ENCODE peak calls at places on chromosomes 6 and 20, in eight cellular contexts. T, S, F, W, E, B, Z and N are unnamed samples. For H3K36me3, the result is how much of the 10 kb centered on the place peaks cover.

GRCh38 chr20:36791862-36792261 is 18.3 kb upstream of the DSN1 start:
- DNase-seq in T (no peak), S (no peak), F (no peak), W (no peak), E (no peak), B (no peak), Z (no peak), N (no peak)

GRCh38 chr6:126033696-126034095 is 47.4 kb downstream of the TRMT11 start:
- DNase-seq in T (peak), S (peak), F (no peak), W (peak), E (no peak), B (no peak), Z (peak), N (peak)

GRCh38 chr20:33796907-33797544 is 14.1 kb upstream of the CHMP4B start:
- DNase-seq in T (no peak), S (peak), F (no peak), W (no peak), E (no peak), B (no peak), Z (no peak), N (no peak)

GRCh38 chr6:68975064-68975463 is 340.0 kb downstream of the ADGRB3 start:
- DNase-seq in T (no peak), S (no peak), F (no peak), W (no peak), E (no peak), B (no peak), Z (peak), N (peak)

GRCh38 chr6:13814938-13815575 is 700 bp upstream of the MCUR1 start:
- DNase-seq in T (no peak), S (no peak), F (no peak), W (no peak), E (no peak), B (no peak), Z (no peak), N (no peak)

GRCh38 chr6:144104898-144105487 is 9.6 kb upstream of the SF3B5 start:
- DNase-seq in T (no peak), S (peak), F (no peak), W (peak), E (peak), B (no peak), Z (peak), N (peak)

GRCh38 chr6:2858678-2859324 is 17.1 kb upstream of the SERPINB1 start:
- DNase-seq in T (no peak), S (no peak), F (no peak), W (no peak), E (no peak), B (no peak), Z (no peak), N (no peak)

GRCh38 chr20:25279403-25279802 is 31.5 kb downstream of the PYGB start:
- DNase-seq in T (no peak), S (no peak), F (peak), W (no peak), E (no peak), B (no peak), Z (no peak), N (no peak)

GRCh38 chr6:139027620-139028182 is 844 bp upstream of the ABRACL start:
- DNase-seq in T (no peak), S (peak), F (no peak), W (peak), E (peak), B (no peak), Z (no peak), N (peak)

GRCh38 chr6:89495961-89496535 is 63.1 kb downstream of the ANKRD6 start:
- DNase-seq in T (no peak), S (no peak), F (no peak), W (no peak), E (no peak), B (no peak), Z (no peak), N (no peak)

GRCh38 chr6:159821111-159821510 is 21.0 kb downstream of the PNLDC1 start:
- DNase-seq in T (no peak), S (no peak), F (peak), W (no peak), E (no peak), B (no peak), Z (no peak), N (no peak)

GRCh38 chr6:44176130-44176934 is 17.7 kb downstream of the CAPN11 start:
- DNase-seq in T (no peak), S (no peak), F (no peak), W (no peak), E (peak), B (no peak), Z (no peak), N (no peak)

GRCh38 chr6:108557494-108558371 is 3.0 kb upstream of the FOXO3 start:
- DNase-seq in T (peak), S (peak), F (peak), W (peak), E (peak), B (peak), Z (peak), N (peak)

GRCh38 chr6:111377558-111378120 is 105.4 kb downstream of the REV3L start:
- DNase-seq in T (no peak), S (no peak), F (no peak), W (peak), E (no peak), B (no peak), Z (no peak), N (no peak)

GRCh38 chr20:24812356-24812755 is 136.7 kb upstream of the CST7 start:
- DNase-seq in T (no peak), S (no peak), F (peak), W (no peak), E (no peak), B (no peak), Z (no peak), N (no peak)

GRCh38 chr6:99026135-99026534 is 78.4 kb upstream of the FBXL4 start:
- DNase-seq in T (no peak), S (no peak), F (no peak), W (no peak), E (peak), B (no peak), Z (no peak), N (no peak)

GRCh38 chr6:161273752-161274487 is at the start of gene AGPAT4:
- DNase-seq in T (peak), S (peak), F (no peak), W (peak), E (peak), B (peak), Z (peak), N (peak)

GRCh38 chr6:30556006-30556713 is at the start of gene GNL1:
- DNase-seq in T (peak), S (peak), F (peak), W (peak), E (peak), B (peak), Z (peak), N (peak)

GRCh38 chr20:19254086-19254821 is 41.8 kb downstream of the SLC24A3 start:
- DNase-seq in T (peak), S (no peak), F (no peak), W (no peak), E (no peak), B (no peak), Z (no peak), N (no peak)

GRCh38 chr6:37488464-37488863 is 11.2 kb downstream of the CCDC167 start:
- DNase-seq in T (no peak), S (no peak), F (no peak), W (no peak), E (no peak), B (no peak), Z (no peak), N (no peak)

GRCh38 chr6:158057213-158057987 is 75.7 kb downstream of the SYNJ2 start:
- DNase-seq in T (peak), S (peak), F (no peak), W (peak), E (no peak), B (no peak), Z (no peak), N (no peak)

GRCh38 chr6:74607934-74608333 is 597.9 kb downstream of the COL12A1 start:
- DNase-seq in T (no peak), S (no peak), F (no peak), W (peak), E (no peak), B (no peak), Z (no peak), N (no peak)

GRCh38 chr6:139923964-139924475 is 549.6 kb upstream of the CITED2 start:
- DNase-seq in T (no peak), S (no peak), F (no peak), W (no peak), E (no peak), B (no peak), Z (no peak), N (no peak)

GRCh38 chr6:95723638-95724037 is 146.3 kb downstream of the MANEA start:
- DNase-seq in T (no peak), S (no peak), F (no peak), W (no peak), E (no peak), B (no peak), Z (no peak), N (no peak)

GRCh38 chr6:15642276-15642675 is 20.6 kb downstream of the DTNBP1 start:
- DNase-seq in T (no peak), S (no peak), F (no peak), W (no peak), E (no peak), B (no peak), Z (no peak), N (no peak)

GRCh38 chr20:40744072-40744471 is 55.0 kb upstream of the MAFB start:
- DNase-seq in T (no peak), S (no peak), F (no peak), W (no peak), E (no peak), B (no peak), Z (no peak), N (no peak)

GRCh38 chr6:22512716-22513452 is 56.5 kb upstream of the HDGFL1 start:
- DNase-seq in T (no peak), S (no peak), F (no peak), W (peak), E (no peak), B (no peak), Z (no peak), N (no peak)

GRCh38 chr6:89792881-89793280 is 26.7 kb downstream of the MDN1 start:
- DNase-seq in T (no peak), S (no peak), F (no peak), W (peak), E (peak), B (no peak), Z (no peak), N (peak)

GRCh38 chr6:5634525-5634924 is 372.2 kb downstream of the NRN1 start:
- DNase-seq in T (no peak), S (no peak), F (no peak), W (peak), E (no peak), B (no peak), Z (no peak), N (no peak)

DNA sequence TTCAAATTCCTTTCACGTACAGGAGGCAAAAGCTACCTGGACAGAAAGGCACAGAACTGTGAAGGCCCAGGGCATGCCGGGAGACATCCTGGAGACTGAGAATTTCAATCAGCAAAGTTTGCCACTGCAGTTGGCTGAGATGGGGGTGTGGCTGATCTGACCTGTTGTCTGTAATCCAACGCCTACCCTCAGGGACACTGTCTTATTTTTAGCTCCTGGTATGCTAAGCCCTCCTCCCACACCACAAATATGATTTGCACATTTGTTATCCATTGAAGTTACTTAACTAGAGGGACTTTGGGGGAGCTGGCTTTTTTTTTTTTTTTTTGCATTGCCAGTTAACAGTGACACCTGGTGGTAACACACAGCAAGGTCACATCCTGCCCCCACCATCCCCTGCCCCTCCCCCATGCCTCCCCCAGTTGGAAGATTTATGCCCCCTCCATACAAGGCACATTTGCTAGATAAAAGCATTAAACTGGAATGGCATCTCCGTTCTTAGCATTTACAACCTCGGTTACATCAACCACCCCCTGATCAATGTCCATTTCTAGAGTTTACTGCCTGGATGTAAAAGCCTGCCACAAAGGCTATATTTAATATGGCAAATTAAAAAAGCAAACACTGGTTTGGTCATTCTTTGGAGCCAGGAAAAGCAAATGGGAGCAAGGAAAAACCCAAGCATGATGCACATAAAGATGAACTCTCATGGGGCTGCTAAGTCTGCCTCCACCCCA is 40.3 kb downstream of the TTI1 start:
- DNase-seq in T (no peak), S (peak), F (no peak), W (peak), E (peak), B (peak), Z (peak), N (peak)
- H3K27ac ChIP-seq in T (no peak), S (no peak), F (no peak), W (no peak), E (no peak), B (peak), Z (peak), N (no peak)

DNA sequence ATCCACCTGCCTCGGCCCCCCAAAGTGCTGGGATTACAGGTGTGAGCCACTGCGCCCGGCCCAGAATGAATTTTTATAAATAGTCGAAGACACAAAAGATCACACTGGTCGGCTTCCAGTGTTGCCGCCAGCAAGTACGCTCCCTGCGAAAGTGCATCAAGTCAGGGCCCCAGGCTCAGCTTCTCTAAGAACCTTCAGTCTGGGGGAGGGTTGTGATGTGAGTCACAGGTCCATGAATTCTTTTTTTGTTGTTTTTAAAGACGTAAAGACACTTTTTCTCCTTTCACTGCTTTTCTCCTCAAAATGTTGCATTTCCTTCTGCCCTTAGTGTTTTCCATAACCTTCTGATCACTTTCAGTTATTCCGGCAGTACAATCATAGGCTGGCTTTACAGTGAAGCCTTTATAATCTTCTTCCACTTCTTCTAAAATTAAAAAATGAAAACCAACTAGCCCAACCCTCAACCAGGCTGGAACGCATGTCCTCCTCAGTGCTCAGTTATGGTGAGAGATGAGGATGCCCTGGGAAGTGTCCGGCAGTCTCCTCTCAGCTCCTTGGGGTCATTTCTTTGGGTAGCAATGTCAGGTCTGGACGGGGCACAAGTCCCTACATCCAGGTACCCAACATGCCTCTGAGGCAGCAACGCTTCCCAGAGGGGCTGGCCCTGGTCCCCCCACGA is 66.6 kb downstream of the CSE1L start:
- DNase-seq in T (no peak), S (peak), F (no peak), W (peak), E (no peak), B (no peak), Z (no peak), N (no peak)
- H3K36me3 ChIP-seq in T (under half), S (under half), F (half or more), W (under half), E (half or more), B (under half), Z (half or more), N (under half)

DNA sequence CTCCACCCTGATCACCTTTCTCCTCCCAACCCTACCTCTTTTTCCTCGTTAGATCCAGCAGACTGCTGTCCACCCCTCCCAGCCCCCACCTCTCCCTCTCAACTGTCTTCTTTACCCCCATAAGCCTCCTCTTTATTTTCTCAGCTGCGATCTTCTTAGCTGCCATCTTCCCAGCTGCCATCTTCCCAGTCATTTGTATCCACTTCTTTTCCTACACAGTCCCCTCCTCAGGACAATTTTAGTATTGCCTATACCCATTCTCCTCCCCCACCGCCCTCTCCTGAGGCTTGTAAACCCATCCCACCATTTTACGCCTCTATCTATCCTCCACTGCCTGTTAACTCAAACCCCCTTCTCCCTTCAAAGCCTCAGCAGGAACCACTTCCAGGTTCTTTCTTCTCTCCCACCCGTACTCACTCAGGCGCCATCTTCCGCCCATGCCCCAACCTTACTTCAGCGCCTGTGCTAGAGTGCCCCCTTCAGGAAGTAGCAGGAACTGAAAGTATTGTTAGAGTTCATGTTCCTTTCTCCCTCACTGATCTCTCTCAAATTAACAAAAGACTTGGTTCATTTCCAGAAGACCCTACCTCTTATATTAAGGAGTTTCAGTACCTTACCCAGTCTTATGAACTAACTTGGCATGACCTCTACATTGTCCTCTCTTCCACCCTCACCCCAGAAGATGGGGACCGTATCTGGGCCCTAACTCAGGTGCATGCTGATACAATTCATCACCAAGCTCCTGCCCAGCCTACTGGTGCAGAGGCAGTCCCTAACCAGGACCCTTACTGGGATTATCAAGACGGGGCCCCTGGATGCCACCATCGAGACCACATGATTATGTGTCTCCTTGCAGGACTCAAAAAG is 236.0 kb downstream of the ADGRG6 start:
- DNase-seq in T (no peak), S (no peak), F (no peak), W (peak), E (no peak), B (no peak), Z (no peak), N (peak)
- TF ChIP-seq CTCF in T (peak), S (peak), F (no peak), W (peak), E (peak), B (peak), Z (no peak), N (no peak)

GRCh38 chr6:54133186-54133585 is 21.9 kb downstream of the MLIP start:
- DNase-seq in T (no peak), S (no peak), F (no peak), W (no peak), E (no peak), B (no peak), Z (no peak), N (no peak)

GRCh38 chr6:54134934-54135333 is 23.7 kb downstream of the MLIP start:
- DNase-seq in T (no peak), S (no peak), F (no peak), W (peak), E (no peak), B (no peak), Z (no peak), N (no peak)

GRCh38 chr6:54132587-54132986 is 21.3 kb downstream of the MLIP start:
- DNase-seq in T (no peak), S (no peak), F (no peak), W (no peak), E (no peak), B (no peak), Z (no peak), N (no peak)

GRCh38 chr6:54138795-54139194 is 27.6 kb downstream of the MLIP start:
- DNase-seq in T (no peak), S (no peak), F (no peak), W (no peak), E (no peak), B (no peak), Z (no peak), N (no peak)

DNA sequence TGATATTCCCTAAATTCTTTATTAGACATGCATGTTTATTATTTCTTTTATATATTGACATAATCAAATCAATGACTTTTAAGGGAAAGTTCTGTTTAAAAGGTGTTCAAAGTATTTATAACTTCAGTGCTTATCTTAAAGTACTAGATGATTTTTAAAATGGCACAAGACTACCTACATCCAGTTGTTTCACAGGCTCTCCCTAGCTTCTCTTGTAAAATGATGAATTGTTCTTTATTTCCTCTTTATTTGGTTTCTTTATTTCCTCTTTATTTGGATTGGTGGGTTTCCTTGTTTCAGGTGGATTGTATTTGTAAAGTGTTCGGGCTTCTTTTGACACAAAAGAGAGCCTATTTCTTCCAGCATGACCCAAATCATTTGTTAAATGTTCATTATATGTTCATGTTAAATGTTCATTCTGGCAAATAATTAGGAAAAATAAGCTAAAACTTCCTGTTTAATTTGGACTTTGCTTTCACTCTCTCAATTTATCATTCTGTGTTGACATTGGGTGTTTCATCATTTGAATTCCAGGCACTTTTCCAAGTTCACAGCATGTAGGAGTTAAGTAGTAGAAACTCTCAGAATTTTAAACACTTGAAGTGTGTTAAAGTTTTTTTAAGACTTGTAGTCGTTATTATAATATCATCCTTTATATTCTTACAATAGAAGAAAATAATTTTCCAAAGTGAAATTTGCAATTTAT is 24.6 kb downstream of the MLIP start:
- DNase-seq in T (no peak), S (no peak), F (no peak), W (peak), E (no peak), B (no peak), Z (no peak), N (no peak)
- H3K27ac ChIP-seq in T (no peak), S (no peak), F (no peak), W (no peak), E (no peak), B (peak), Z (no peak), N (no peak)